ENCODE peak calls at places on chromosomes 4 and X, in four cellular contexts. K, I, X and J are unnamed samples.

GRCh38 chr4:85707591-85707990 is 232.6 kb downstream of the ARHGAP24 start:
- DNase-seq in K (no peak), X (peak), I (no peak), J (no peak)

GRCh38 chr4:76095568-76095967 is 21.1 kb downstream of the ART3 start:
- DNase-seq in K (no peak), X (no peak), I (no peak), J (no peak)

GRCh38 chr4:23878235-23878861 is 11.5 kb downstream of the PPARGC1A start:
- DNase-seq in K (no peak), I (no peak), X (no peak), J (no peak)

GRCh38 chr4:23952258-23952657 is 62.4 kb upstream of the PPARGC1A start:
- DNase-seq in K (no peak), I (no peak), X (no peak), J (no peak)

GRCh38 chr4:138935-139334 is 14.6 kb downstream of the ZNF718 start:
- DNase-seq in X (no peak), I (no peak), K (no peak), J (no peak)

GRCh38 chrX:124342174-124342867 is 4.0 kb upstream of the SH2D1A start:
- DNase-seq in K (no peak), X (no peak), I (no peak), J (no peak)

GRCh38 chr4:93764647-93765246 is 63.8 kb upstream of the ATOH1 start:
- DNase-seq in I (peak), X (no peak), K (peak), J (no peak)

GRCh38 chr4:184317234-184317918 is 99.7 kb upstream of the ENPP6 start:
- DNase-seq in K (no peak), I (peak), X (no peak), J (no peak)

GRCh38 chrX:40100537-40101429 is 3.0 kb upstream of the BCOR start:
- DNase-seq in K (peak), X (no peak), I (no peak), J (no peak)

GRCh38 chr4:142762280-142762679 is 83.8 kb downstream of the INPP4B start:
- DNase-seq in X (no peak), K (no peak), I (no peak), J (no peak)

GRCh38 chrX:71178908-71179307 is 34.3 kb downstream of the NLGN3 start:
- DNase-seq in K (peak), I (peak), X (peak), J (no peak)

GRCh38 chr4:84151574-84151973 is 347.5 kb downstream of the NKX6-1 start:
- DNase-seq in X (no peak), K (peak), I (no peak), J (no peak)

GRCh38 chr4:188110741-188111458 is 1.5 kb upstream of the TRIML2 start:
- DNase-seq in I (peak), K (no peak), X (no peak), J (no peak)

GRCh38 chr4:102868153-102868781 is 525 bp upstream of the CISD2 start:
- DNase-seq in I (no peak), K (peak), X (no peak), J (no peak)

GRCh38 chr4:61335364-61335763 is 135.2 kb downstream of the ADGRL3 start:
- DNase-seq in I (no peak), K (no peak), X (no peak), J (no peak)

GRCh38 chr4:129747756-129748155 is 651.8 kb downstream of the C4orf33 start:
- DNase-seq in X (no peak), K (no peak), I (no peak), J (no peak)

GRCh38 chrX:128020701-128021100 is 31.5 kb downstream of the ACTRT1 start:
- DNase-seq in K (no peak), X (no peak), I (peak), J (no peak)

GRCh38 chr4:6326312-6327060 is 56.8 kb downstream of the WFS1 start:
- DNase-seq in X (no peak), K (no peak), I (no peak), J (no peak)

GRCh38 chrX:46665232-46666162 is 91.9 kb downstream of the CHST7 start:
- DNase-seq in K (no peak), I (peak), X (no peak), J (no peak)

GRCh38 chr4:1463088-1463926 is 57.1 kb upstream of the NKX1-1 start:
- DNase-seq in K (no peak), X (no peak), I (peak), J (no peak)

GRCh38 chr4:82136161-82136801 is 237.5 kb downstream of the HNRNPD start:
- DNase-seq in K (no peak), I (no peak), X (no peak), J (no peak)

GRCh38 chrX:133655914-133656265 is 240.6 kb upstream of the GPC4 start:
- DNase-seq in K (no peak), I (no peak), X (no peak), J (no peak)

GRCh38 chr4:56655209-56655626 is 25.9 kb downstream of the HOPX start:
- DNase-seq in X (no peak), K (no peak), I (peak), J (no peak)

GRCh38 chr4:97576955-97577354 is 566.3 kb downstream of the STPG2 start:
- DNase-seq in K (no peak), I (no peak), X (no peak), J (no peak)

GRCh38 chr4:187839765-187840164 is 155.8 kb upstream of the ZFP42 start:
- DNase-seq in K (no peak), X (no peak), I (no peak), J (no peak)

GRCh38 chr4:47002593-47002992 is 9.2 kb upstream of the GABRA4 start:
- DNase-seq in X (no peak), I (peak), K (no peak), J (no peak)

GRCh38 chrX:63713510-63713909 is 71.5 kb downstream of the ARHGEF9 start:
- DNase-seq in K (no peak), X (no peak), I (peak), J (no peak)

GRCh38 chr4:177427097-177427665 is 15.1 kb downstream of the AGA start:
- DNase-seq in I (peak), X (no peak), K (no peak), J (no peak)

GRCh38 chrX:40095588-40096394 is 2.0 kb downstream of the BCOR start:
- DNase-seq in X (no peak), I (no peak), K (peak), J (no peak)

GRCh38 chr4:167934216-167934615 is 158.1 kb upstream of the ANXA10 start:
- DNase-seq in X (no peak), I (no peak), K (no peak), J (no peak)

GRCh38 chrX:40103565-40104323 is 6.0 kb upstream of the BCOR start:
- DNase-seq in X (no peak), K (peak), I (no peak), J (no peak)

GRCh38 chrX:148412006-148412405 is 88.4 kb upstream of the AFF2 start:
- DNase-seq in X (no peak), I (no peak), K (no peak), J (no peak)

GRCh38 chr4:165379662-165380061 is 854 bp downstream of the CPE start:
- DNase-seq in I (no peak), X (no peak), K (no peak), J (no peak)

DNA sequence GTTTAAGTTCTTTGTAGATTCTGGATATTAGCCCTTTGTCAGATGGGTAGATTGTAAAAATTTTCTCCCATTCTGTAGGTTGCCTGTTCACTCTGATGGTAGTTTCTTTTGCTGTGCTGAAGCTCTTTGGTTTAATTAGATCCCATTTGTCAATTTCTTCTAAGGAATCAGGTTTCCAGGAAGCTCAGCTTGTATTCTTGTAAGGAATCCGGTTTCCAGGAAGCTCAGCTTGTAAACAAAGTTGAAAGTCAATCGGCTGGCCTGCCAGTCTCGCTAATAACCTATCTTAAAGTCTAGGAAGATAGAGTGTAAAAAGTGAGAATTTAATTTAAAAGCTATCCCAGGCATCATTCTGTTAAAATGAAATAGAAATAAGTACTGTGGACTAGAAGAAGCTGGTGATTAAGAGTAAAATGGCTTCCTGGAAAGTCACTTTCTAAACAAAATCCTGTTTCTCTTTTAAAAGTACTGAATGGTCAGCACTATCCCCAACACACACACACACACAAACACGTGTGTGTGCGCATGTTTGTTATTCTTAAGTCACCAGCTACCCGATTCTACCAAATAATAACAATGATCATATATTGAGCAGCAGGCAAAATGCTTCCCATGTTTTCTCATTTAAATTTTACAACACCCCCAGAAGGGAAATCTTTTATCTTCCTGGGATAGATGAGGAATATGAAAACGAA is 171.7 kb downstream of the PAPSS1 start:
- DNase-seq in I (peak), K (peak), X (no peak), J (no peak)
- TF ChIP-seq CHD1 in I (no peak), K (no peak), X (no peak), J (no peak)

GRCh38 chr4:87050596-87050995 is 115.8 kb downstream of the AFF1 start:
- DNase-seq in X (no peak), I (no peak), K (no peak), J (no peak)
- H3K27ac ChIP-seq in X (no peak), I (no peak), K (no peak), J (no peak)

DNA sequence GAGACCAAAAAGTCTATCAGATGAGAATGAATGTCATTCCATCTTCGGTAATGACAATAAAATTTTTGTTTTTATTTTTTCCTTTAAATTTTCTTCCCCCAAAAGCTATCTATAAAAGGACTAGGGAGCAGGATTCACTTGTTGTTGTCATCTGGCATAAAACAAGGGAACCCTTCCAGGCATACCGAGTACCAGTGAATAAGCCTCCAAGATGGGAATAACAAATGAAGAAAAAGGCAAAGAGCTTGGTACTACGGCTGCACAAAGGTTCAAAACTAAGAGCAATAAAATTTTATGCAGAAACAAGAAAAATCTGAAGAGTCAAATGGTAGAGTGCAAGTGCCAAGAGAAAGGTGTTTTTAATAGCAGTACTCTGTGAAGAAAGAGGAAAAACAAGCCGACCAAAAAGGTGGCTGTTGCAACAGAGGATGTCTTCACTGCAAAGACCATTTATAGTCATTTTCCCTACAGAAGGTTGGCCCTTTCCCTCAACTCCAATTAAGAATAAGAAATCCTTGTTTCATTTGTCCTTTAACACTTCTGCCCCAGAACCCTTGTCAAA is 25.8 kb downstream of the PPP3CA start:
- DNase-seq in X (no peak), K (no peak), I (no peak), J (no peak)
- TF ChIP-seq CHD1 in X (no peak), K (no peak), I (no peak), J (no peak)

DNA sequence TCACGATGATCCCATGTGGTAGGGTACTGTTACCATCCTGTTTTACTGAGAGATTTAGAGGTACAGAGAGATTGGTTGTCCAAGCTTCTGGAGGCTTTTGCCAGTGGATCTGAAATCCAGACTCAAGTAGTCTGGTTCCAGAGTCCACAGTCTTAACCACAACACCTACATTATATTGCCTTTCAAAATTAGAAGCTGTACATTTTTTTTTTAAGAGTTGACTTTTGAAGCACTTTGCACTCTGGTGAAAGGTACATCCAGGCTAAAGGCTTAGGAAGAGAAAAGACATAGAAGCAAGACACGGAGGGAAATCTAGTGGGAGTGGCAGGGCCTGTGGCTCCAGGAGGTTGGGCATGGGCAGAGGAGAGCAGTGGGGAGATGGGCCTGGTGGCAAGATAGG is 122.1 kb downstream of the AFF1 start:
- DNase-seq in K (no peak), X (no peak), I (no peak), J (no peak)
- H3K27ac ChIP-seq in K (no peak), X (no peak), I (no peak), J (no peak)

GRCh38 chr4:158949094-158949493 is 153.8 kb upstream of the RAPGEF2 start:
- DNase-seq in I (peak), X (no peak), K (no peak), J (no peak)
- TF ChIP-seq CHD1 in I (no peak), X (no peak), K (no peak), J (no peak)

GRCh38 chr4:99038213-99038612 is 42.7 kb downstream of the METAP1 start:
- DNase-seq in X (no peak), K (no peak), I (no peak), J (no peak)
- H3K27ac ChIP-seq in X (no peak), K (no peak), I (no peak), J (no peak)

GRCh38 chr4:107780665-107781064 is 44.1 kb upstream of the SGMS2 start:
- DNase-seq in I (no peak), X (no peak), K (peak), J (no peak)
- TF ChIP-seq CHD1 in I (no peak), X (no peak), K (no peak), J (no peak)

DNA sequence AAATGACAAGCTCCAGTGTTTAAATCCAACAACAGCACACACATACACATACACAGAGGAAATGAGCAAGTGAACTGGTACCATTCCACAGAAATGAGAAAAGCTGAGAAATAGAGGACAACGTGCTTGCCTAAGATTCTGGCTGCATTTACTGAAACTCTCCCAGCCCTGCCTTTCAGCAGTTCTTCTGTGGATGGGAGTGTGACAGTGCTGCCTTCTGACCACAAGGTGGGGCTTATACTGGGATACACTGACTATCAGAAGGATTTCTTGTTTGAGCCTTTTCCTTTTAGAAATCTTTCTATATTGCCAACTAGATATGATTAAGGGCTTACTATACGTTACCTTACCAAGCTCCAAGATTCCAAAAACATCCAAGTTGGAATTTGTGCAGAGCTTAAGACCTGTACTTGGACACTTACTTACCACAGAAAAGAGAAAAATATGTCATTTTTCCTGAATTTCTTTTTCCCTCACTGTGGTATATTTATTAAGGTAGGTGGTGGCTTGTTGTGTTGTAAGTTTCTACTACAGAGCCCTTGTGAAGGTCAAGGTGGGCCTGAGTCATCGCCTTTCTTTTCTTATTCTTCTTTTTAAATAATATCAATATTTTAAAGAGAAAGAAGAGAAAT is 10.7 kb upstream of the CXCL8 start:
- DNase-seq in I (peak), K (peak), X (no peak), J (no peak)
- H3K27ac ChIP-seq in I (no peak), K (no peak), X (no peak), J (no peak)